ENCODE peak calls at places on chromosomes 6 and 20, in six cellular contexts. One of them, this sample, is unnamed.

GRCh38 chr20:19026121-19026878 is 186.1 kb upstream of the SLC24A3 start:
- DNase-seq in iPS-NIHi11: no peak
- DNase-seq in naive thymus-derived CD8-positive, alpha-beta T cell: no peak
- DNase-seq in NCI-H146: no peak
- DNase-seq in GF-D8: no peak
- DNase-seq in osteocyte: peak
- DNase-seq in this sample: no peak

GRCh38 chr20:13205402-13205801 is 15.7 kb upstream of the ISM1 start:
- DNase-seq in iPS-NIHi11: no peak
- DNase-seq in NCI-H146: no peak
- DNase-seq in naive thymus-derived CD8-positive, alpha-beta T cell: no peak
- DNase-seq in GF-D8: no peak
- DNase-seq in osteocyte: no peak
- DNase-seq in this sample: no peak

GRCh38 chr20:62376112-62377063 is 9.3 kb upstream of the LAMA5 start:
- DNase-seq in osteocyte: no peak
- DNase-seq in NCI-H146: no peak
- DNase-seq in naive thymus-derived CD8-positive, alpha-beta T cell: no peak
- DNase-seq in GF-D8: no peak
- DNase-seq in iPS-NIHi11: peak
- DNase-seq in this sample: no peak

GRCh38 chr6:34556031-34556471 is at the start of gene SPDEF:
- DNase-seq in GF-D8: no peak
- DNase-seq in naive thymus-derived CD8-positive, alpha-beta T cell: no peak
- DNase-seq in NCI-H146: no peak
- DNase-seq in osteocyte: no peak
- DNase-seq in iPS-NIHi11: no peak
- DNase-seq in this sample: no peak

GRCh38 chr6:101429291-101429690 is 35.8 kb downstream of the GRIK2 start:
- DNase-seq in NCI-H146: no peak
- DNase-seq in osteocyte: no peak
- DNase-seq in GF-D8: no peak
- DNase-seq in iPS-NIHi11: no peak
- DNase-seq in naive thymus-derived CD8-positive, alpha-beta T cell: no peak
- DNase-seq in this sample: no peak

GRCh38 chr6:106063448-106063850 is 22.7 kb upstream of the PRDM1 start:
- DNase-seq in naive thymus-derived CD8-positive, alpha-beta T cell: no peak
- DNase-seq in GF-D8: no peak
- DNase-seq in iPS-NIHi11: no peak
- DNase-seq in osteocyte: no peak
- DNase-seq in NCI-H146: no peak
- DNase-seq in this sample: no peak

GRCh38 chr20:63881451-63882226 is 13.3 kb upstream of the DNAJC5 start:
- DNase-seq in GF-D8: no peak
- DNase-seq in NCI-H146: no peak
- DNase-seq in osteocyte: no peak
- DNase-seq in iPS-NIHi11: peak
- DNase-seq in naive thymus-derived CD8-positive, alpha-beta T cell: no peak
- DNase-seq in this sample: no peak

GRCh38 chr6:31701666-31702420 is 1.3 kb downstream of the ABHD16A start:
- DNase-seq in naive thymus-derived CD8-positive, alpha-beta T cell: no peak
- DNase-seq in iPS-NIHi11: no peak
- DNase-seq in GF-D8: no peak
- DNase-seq in NCI-H146: peak
- DNase-seq in osteocyte: no peak
- DNase-seq in this sample: no peak

GRCh38 chr6:74734901-74735300 is 471.0 kb downstream of the COL12A1 start:
- DNase-seq in GF-D8: no peak
- DNase-seq in iPS-NIHi11: no peak
- DNase-seq in osteocyte: no peak
- DNase-seq in NCI-H146: no peak
- DNase-seq in naive thymus-derived CD8-positive, alpha-beta T cell: no peak
- DNase-seq in this sample: no peak

This sample was measured in natural killer cell treated with Interleukin-12 subunit alpha and Interleukin-12 subunit beta and Interleukin-15 and Interleukin-18, amount 100 ng/mL, for 72 hours.